ENCODE peak calls at places on chromosome 15, in six cellular contexts. U is body of pancreas, D is astrocyte, M is SK-N-SH, F is transverse colon, H is heart right ventricle. J is an unnamed sample. For H3K27me3, the result is how much of the 10 kb centered on the place peaks cover.

GRCh38 chr15:47870956-47871625 is 153.8 kb downstream of the SEMA6D start:
- DNase-seq in U (no peak), D (peak), M (no peak), F (no peak), H (no peak), J (no peak)

GRCh38 chr15:101349497-101349951 is 54.5 kb upstream of the SNRPA1 start:
- DNase-seq in U (no peak), D (no peak), M (no peak), F (no peak), H (no peak), J (no peak)

GRCh38 chr15:93428135-93428534 is 339.1 kb upstream of the RGMA start:
- DNase-seq in U (no peak), D (no peak), M (no peak), F (no peak), H (no peak), J (no peak)

GRCh38 chr15:82122754-82123400 is 77.1 kb upstream of the MEX3B start:
- DNase-seq in U (no peak), D (peak), M (no peak), F (no peak), H (no peak), J (peak)

GRCh38 chr15:59456114-59456513 is 18.1 kb downstream of the FAM81A start:
- DNase-seq in U (peak), D (no peak), M (no peak), F (peak), H (no peak), J (no peak)

GRCh38 chr15:92346063-92346462 is 47.6 kb upstream of the ST8SIA2 start:
- DNase-seq in U (no peak), D (no peak), M (no peak), F (no peak), H (no peak), J (no peak)

GRCh38 chr15:78977091-78977571 is 32.3 kb upstream of the CTSH start:
- DNase-seq in U (no peak), D (no peak), M (no peak), F (no peak), H (no peak), J (no peak)

GRCh38 chr15:83695246-83695645 is 41.3 kb downstream of the ADAMTSL3 start:
- DNase-seq in U (no peak), D (no peak), M (no peak), F (no peak), H (no peak), J (no peak)

GRCh38 chr15:36694574-36694973 is 115.1 kb downstream of the CDIN1 start:
- DNase-seq in U (no peak), D (no peak), M (no peak), F (no peak), H (no peak), J (no peak)

GRCh38 chr15:71202712-71203111 is 87.4 kb downstream of the THSD4 start:
- DNase-seq in U (no peak), D (no peak), M (no peak), F (no peak), H (no peak), J (no peak)

GRCh38 chr15:28935316-28935715 is 49.5 kb downstream of the APBA2 start:
- DNase-seq in U (no peak), D (no peak), M (no peak), F (no peak), H (no peak), J (no peak)

GRCh38 chr15:92663250-92663951 is 7.8 kb upstream of the FAM174B start:
- DNase-seq in U (no peak), D (no peak), M (no peak), F (no peak), H (no peak), J (no peak)

GRCh38 chr15:85402195-85402921 is 22.0 kb downstream of the AKAP13 start:
- DNase-seq in U (no peak), D (peak), M (no peak), F (no peak), H (no peak), J (peak)

GRCh38 chr15:72117448-72117697 is 577 bp downstream of the MYO9A start:
- DNase-seq in U (peak), D (peak), M (peak), F (peak), H (peak), J (peak)

GRCh38 chr15:29268706-29269484 is 727 bp downstream of the NSMCE3 start:
- DNase-seq in U (peak), D (peak), M (peak), F (peak), H (peak), J (no peak)

GRCh38 chr15:60017538-60018199 is 13.6 kb downstream of the FOXB1 start:
- DNase-seq in U (no peak), D (peak), M (no peak), F (no peak), H (no peak), J (no peak)

GRCh38 chr15:25954398-25954797 is 91.3 kb upstream of the ATP10A start:
- DNase-seq in U (no peak), D (no peak), M (no peak), F (no peak), H (no peak), J (no peak)

GRCh38 chr15:71093089-71094024 is 21.9 kb upstream of the THSD4 start:
- DNase-seq in U (peak), D (peak), M (no peak), F (peak), H (no peak), J (no peak)

GRCh38 chr15:25056484-25057429 is 102.0 kb downstream of the SNRPN start:
- DNase-seq in U (no peak), D (no peak), M (no peak), F (no peak), H (peak), J (no peak)

GRCh38 chr15:68412218-68412617 is 19.7 kb downstream of the ITGA11 start:
- DNase-seq in U (no peak), D (no peak), M (no peak), F (no peak), H (no peak), J (no peak)

GRCh38 chr15:81304226-81304625 is 19.7 kb downstream of the STARD5 start:
- DNase-seq in U (no peak), D (peak), M (no peak), F (no peak), H (peak), J (no peak)

GRCh38 chr15:38707802-38708671 is 143.4 kb upstream of the RASGRP1 start:
- DNase-seq in U (peak), D (peak), M (peak), F (peak), H (peak), J (no peak)

GRCh38 chr15:90873998-90874605 is 5.7 kb downstream of the FURIN start:
- DNase-seq in U (peak), D (no peak), M (no peak), F (peak), H (no peak), J (no peak)

GRCh38 chr15:51191072-51191665 is 96.5 kb upstream of the TNFAIP8L3 start:
- DNase-seq in U (no peak), D (no peak), M (no peak), F (no peak), H (no peak), J (no peak)

GRCh38 chr15:33278816-33279612 is 31.8 kb upstream of the RYR3 start:
- DNase-seq in U (no peak), D (peak), M (no peak), F (no peak), H (no peak), J (peak)

GRCh38 chr15:78224024-78224413 is 10.3 kb downstream of the ACSBG1 start:
- DNase-seq in U (no peak), D (no peak), M (no peak), F (no peak), H (no peak), J (no peak)

GRCh38 chr15:65408370-65409283 is 14.1 kb downstream of the IGDCC4 start:
- DNase-seq in U (no peak), D (peak), M (no peak), F (no peak), H (no peak), J (no peak)

GRCh38 chr15:76968310-76968709 is 26.6 kb upstream of the PSTPIP1 start:
- DNase-seq in U (no peak), D (no peak), M (no peak), F (no peak), H (no peak), J (no peak)

GRCh38 chr15:80709542-80709941 is 14.4 kb downstream of the ABHD17C start:
- DNase-seq in U (no peak), D (no peak), M (no peak), F (peak), H (no peak), J (no peak)

GRCh38 chr15:101198031-101198430 is 53.8 kb downstream of the CHSY1 start:
- DNase-seq in U (no peak), D (no peak), M (no peak), F (no peak), H (no peak), J (no peak)

GRCh38 chr15:53869044-53869805 is 109.0 kb upstream of the UNC13C start:
- DNase-seq in U (no peak), D (no peak), M (peak), F (no peak), H (no peak), J (no peak)

GRCh38 chr15:56736308-56736707 is 3.0 kb upstream of the ZNF280D start:
- DNase-seq in U (no peak), D (peak), M (no peak), F (no peak), H (no peak), J (no peak)

GRCh38 chr15:38687340-38687739 is 122.7 kb upstream of the RASGRP1 start:
- DNase-seq in U (no peak), D (peak), M (no peak), F (no peak), H (no peak), J (no peak)

GRCh38 chr15:96418146-96418545 is 87.6 kb downstream of the NR2F2 start:
- DNase-seq in U (no peak), D (no peak), M (no peak), F (no peak), H (no peak), J (no peak)

GRCh38 chr15:96416218-96416933 is 85.9 kb downstream of the NR2F2 start:
- DNase-seq in U (no peak), D (no peak), M (no peak), F (no peak), H (no peak), J (no peak)

GRCh38 chr15:96417760-96418130 is 87.2 kb downstream of the NR2F2 start:
- DNase-seq in U (no peak), D (no peak), M (no peak), F (no peak), H (no peak), J (no peak)

GRCh38 chr15:96415513-96416217 is 85.2 kb downstream of the NR2F2 start:
- DNase-seq in U (no peak), D (no peak), M (no peak), F (no peak), H (no peak), J (no peak)

DNA sequence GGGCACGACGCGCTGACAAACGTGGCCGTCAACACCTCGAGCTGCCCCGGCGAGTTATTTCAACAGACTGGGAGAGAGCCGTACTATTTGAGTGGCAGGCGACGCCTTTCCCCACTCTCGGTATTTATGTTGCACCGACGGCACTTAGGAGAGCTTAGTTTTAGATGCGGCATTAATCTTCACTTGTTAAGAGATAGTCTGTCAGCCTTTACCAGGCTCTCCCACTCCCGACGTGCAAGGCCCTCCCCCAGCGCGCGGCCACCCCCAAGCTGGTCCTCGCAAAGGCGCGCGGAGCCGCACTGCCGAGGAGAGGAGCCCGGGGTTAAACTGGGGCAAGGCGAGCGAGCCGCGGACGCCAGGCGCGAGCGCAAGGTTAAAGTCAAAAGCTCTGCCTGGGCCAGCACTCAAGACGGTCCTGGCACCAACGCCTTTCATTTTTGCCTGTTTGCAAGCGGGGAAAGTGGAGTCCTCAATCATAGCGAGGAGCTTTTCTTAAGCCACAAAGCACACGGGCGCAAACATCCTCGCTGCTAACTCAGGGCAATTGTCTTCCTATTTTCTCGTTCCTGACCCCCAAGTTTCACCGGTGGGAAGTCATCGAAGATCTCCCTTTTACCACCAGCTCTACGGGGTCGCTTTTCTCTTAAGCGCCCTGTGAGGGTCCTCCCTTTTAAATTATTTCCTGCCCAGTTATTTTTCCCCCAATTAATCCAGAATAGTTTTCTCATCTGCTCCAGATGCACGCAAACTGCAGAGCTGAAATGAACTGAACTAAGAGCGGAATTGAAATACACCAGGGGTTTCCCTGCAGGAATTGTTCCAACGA is 86.6 kb downstream of the NR2F2 start:
- DNase-seq in U (no peak), D (no peak), M (no peak), F (no peak), H (no peak), J (no peak)
- H3K27me3 ChIP-seq in U (under half), D (half or more), M (under half), F (half or more), H (half or more), J (half or more)

GRCh38 chr15:62985768-62986167 is 56.8 kb upstream of the TPM1 start:
- DNase-seq in U (no peak), D (peak), M (no peak), F (no peak), H (no peak), J (peak)
- H3K4me3 ChIP-seq in U (no peak), D (no peak), M (no peak), F (no peak), H (no peak), J (no peak)

DNA sequence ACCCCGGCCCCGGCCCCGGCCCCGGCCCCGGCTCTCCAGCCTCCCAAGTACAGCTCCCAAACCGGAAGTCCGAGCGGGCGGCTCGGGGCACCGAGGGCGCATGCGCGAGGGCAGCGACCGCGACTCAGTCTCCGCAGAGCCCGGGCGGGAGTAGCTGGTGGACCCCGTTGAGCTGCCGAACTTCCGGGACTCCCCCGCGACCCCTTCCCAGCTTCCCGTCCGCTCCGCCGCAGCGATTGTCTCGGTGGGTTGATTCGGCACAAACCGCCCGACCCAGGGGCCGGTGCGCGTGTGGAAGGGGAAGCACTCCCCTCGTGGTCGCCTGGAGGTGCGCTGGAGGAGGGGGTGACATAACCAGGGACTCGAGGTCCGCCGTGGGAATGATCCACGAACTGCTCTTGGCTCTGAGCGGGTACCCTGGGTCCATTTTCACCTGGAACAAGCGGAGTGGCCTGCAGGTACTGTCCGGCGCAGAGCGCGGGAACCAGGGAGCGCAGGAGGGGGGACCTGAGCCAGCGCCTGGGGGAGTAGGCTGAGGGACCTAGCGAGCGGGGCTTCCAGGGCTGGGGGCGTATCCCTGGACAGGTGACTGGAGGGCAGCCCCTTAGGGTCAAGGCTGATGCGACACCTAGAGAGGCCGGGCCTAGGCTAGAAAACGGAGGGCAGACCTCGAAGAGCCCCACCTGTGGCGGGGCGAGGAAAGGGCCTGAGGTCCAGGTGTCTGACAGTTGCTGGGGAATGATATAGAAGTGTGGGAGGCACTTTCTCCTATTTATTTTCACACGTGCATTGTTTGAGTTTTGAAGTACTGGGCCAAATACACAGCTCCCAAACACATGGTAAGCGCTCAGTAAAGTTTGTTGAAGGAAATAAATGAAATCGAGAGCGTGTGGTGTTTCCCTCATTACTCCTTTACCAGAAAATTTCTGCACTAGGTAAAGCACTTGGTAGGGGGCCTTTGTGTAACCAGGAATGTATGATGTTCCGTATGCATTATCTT is at the start of the genes TUBGCP4 and ZSCAN29:
- DNase-seq in U (peak), D (peak), M (peak), F (peak), H (peak), J (peak)
- TF ChIP-seq CTCF in U (peak), D (no peak), M (peak), F (peak), H (peak), J (peak)

GRCh38 chr15:31159837-31160236 is 58.3 kb upstream of the TRPM1 start:
- DNase-seq in U (no peak), D (no peak), M (peak), F (no peak), H (no peak), J (no peak)
- H3K27me3 ChIP-seq in U (under half), D (under half), M (under half), F (under half), H (under half), J (under half)